ENCODE peak calls at places on chromosomes 3 and 15, in eight cellular contexts. H is ovary, M is A549, P is K562, K is SK-N-SH, X is HepG2, B is suprapubic skin, N is sigmoid colon. U is an unnamed sample. For H3K4me1, the result is how much of the 10 kb centered on the place peaks cover.

GRCh38 chr15:68559342-68560310 is 19.2 kb upstream of the CORO2B start:
- DNase-seq in H (peak), M (peak), P (peak), K (peak), X (peak), B (peak), N (peak), U (peak)

GRCh38 chr3:188531210-188531609 is 377.3 kb downstream of the LPP start:
- DNase-seq in H (no peak), M (no peak), P (no peak), K (no peak), X (peak), B (no peak), N (no peak), U (no peak)

GRCh38 chr3:159733194-159733860 is 255.3 kb upstream of the IL12A start:
- DNase-seq in H (no peak), M (no peak), P (no peak), K (no peak), X (no peak), B (no peak), N (no peak), U (no peak)

GRCh38 chr3:29026301-29026700 is 254.6 kb upstream of the RBMS3 start:
- DNase-seq in H (no peak), M (no peak), P (no peak), K (no peak), X (no peak), B (no peak), N (no peak), U (no peak)

GRCh38 chr15:90266061-90266431 is 574 bp downstream of the NGRN start:
- DNase-seq in H (peak), M (peak), P (no peak), K (peak), X (no peak), B (no peak), N (peak), U (peak)

GRCh38 chr3:56858331-56858730 is 56.6 kb upstream of the ARHGEF3 start:
- DNase-seq in H (no peak), M (no peak), P (no peak), K (no peak), X (peak), B (no peak), N (no peak), U (no peak)

GRCh38 chr3:184227481-184227935 is 1.9 kb upstream of the VWA5B2 start:
- DNase-seq in H (no peak), M (peak), P (peak), K (peak), X (peak), B (no peak), N (no peak), U (no peak)

GRCh38 chr15:76418352-76419140 is 82.0 kb downstream of the ISL2 start:
- DNase-seq in H (no peak), M (no peak), P (no peak), K (no peak), X (no peak), B (no peak), N (no peak), U (no peak)

GRCh38 chr3:143360244-143360643 is 240.7 kb downstream of the CHST2 start:
- DNase-seq in H (no peak), M (no peak), P (no peak), K (no peak), X (no peak), B (no peak), N (no peak), U (no peak)

GRCh38 chr3:64892664-64893309 is 205.0 kb upstream of the ADAMTS9 start:
- DNase-seq in H (no peak), M (no peak), P (peak), K (no peak), X (no peak), B (no peak), N (no peak), U (no peak)

GRCh38 chr3:64888165-64888564 is 200.4 kb upstream of the ADAMTS9 start:
- DNase-seq in H (no peak), M (no peak), P (no peak), K (no peak), X (no peak), B (no peak), N (no peak), U (no peak)

GRCh38 chr3:64890466-64890865 is 202.7 kb upstream of the ADAMTS9 start:
- DNase-seq in H (no peak), M (no peak), P (no peak), K (no peak), X (no peak), B (no peak), N (no peak), U (no peak)

GRCh38 chr3:64888840-64889239 is 201.0 kb upstream of the ADAMTS9 start:
- DNase-seq in H (no peak), M (no peak), P (no peak), K (no peak), X (no peak), B (no peak), N (no peak), U (no peak)

DNA sequence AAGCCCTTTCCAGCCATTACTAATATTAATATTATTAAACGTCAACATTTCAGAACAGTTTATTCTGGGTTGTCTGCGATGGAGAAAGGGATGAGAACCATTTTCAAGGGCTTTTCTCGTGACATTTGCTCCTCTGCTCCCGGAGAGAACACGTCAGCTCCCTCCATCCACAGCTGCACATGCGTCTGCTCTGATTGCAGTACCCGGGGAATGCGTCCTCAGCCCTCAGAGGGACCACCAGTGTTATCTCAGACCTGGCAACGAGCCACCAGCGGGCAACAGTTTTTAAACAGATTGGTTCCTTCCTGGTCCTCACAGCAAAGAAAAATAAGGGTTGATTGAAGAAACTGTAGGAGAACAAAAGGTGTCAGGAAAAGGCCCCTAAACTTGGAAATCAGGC is 202.2 kb upstream of the ADAMTS9 start:
- DNase-seq in H (peak), M (no peak), P (no peak), K (peak), X (no peak), B (no peak), N (peak), U (no peak)
- TF ChIP-seq EP300 in H (no peak), M (no peak), P (no peak), K (no peak), X (no peak), B (no peak), N (no peak), U (peak)

GRCh38 chr3:153161714-153162512 is at the start of gene RAP2B:
- DNase-seq in H (peak), M (peak), P (peak), K (peak), X (peak), B (peak), N (peak), U (peak)

GRCh38 chr3:153160451-153161137 is 1.4 kb upstream of the RAP2B start:
- DNase-seq in H (peak), M (peak), P (peak), K (peak), X (peak), B (peak), N (peak), U (peak)

GRCh38 chr3:153159771-153160397 is 2.1 kb upstream of the RAP2B start:
- DNase-seq in H (no peak), M (no peak), P (no peak), K (no peak), X (no peak), B (no peak), N (no peak), U (no peak)

GRCh38 chr3:153162513-153163348 is 705 bp downstream of the RAP2B start:
- DNase-seq in H (peak), M (no peak), P (no peak), K (peak), X (no peak), B (peak), N (peak), U (no peak)

GRCh38 chr3:153161138-153161713 is 800 bp upstream of the RAP2B start:
- DNase-seq in H (peak), M (peak), P (peak), K (peak), X (peak), B (peak), N (peak), U (peak)
- H3K4me1 ChIP-seq in H (under half), M (under half), P (under half), K (under half), X (half or more), B (under half), N (under half), U (under half)

GRCh38 chr3:123984350-123984749 is 7.6 kb downstream of the ROPN1 start:
- DNase-seq in H (no peak), M (no peak), P (no peak), K (no peak), X (no peak), B (no peak), N (no peak), U (no peak)
- H3K4me3 ChIP-seq in H (no peak), M (no peak), P (no peak), K (no peak), X (no peak), B (no peak), N (no peak), U (no peak)

DNA sequence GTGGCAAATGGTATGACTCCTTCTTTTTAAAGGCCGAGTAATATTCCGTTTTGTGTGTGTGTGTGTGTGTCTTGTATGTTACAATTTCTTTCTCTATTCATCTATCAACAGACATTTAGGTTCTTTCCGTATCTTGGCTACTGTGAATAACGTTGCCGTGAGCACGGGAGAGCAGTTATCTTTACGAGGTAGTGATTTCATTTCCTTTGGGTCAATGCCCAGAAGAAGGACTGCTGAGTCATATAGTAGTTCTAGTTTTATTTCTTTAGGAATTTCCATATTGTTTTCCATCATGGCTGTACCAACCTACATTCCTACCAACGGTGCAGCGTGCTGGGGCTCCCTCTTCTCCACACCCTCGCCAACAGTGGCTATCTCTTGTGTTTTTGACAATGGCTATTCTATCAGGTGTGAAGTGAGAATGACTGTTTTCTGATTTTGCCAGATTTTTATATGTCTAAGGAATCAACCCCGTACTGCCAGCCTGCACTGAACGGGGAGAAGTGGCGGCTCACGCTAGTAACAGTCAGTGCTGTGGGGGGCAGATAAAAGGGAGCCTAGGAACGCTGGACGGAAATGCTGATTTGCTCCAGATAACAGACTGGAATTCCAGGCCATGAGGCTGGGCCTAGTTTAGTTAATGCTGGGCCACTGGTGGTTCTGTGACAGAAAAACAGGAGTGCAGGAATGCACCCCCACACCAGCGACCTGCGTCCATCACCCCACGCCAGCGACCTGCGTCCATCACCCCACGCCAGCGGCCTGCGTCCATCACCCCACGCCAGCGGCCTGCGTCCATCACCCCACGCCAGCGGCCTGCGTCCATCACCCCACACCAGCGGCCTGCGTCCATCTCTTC is 168.1 kb downstream of the XXYLT1 start:
- DNase-seq in H (no peak), M (peak), P (no peak), K (no peak), X (no peak), B (no peak), N (peak), U (peak)
- TF ChIP-seq EP300 in H (no peak), M (no peak), P (peak), K (peak), X (no peak), B (no peak), N (no peak), U (no peak)

DNA sequence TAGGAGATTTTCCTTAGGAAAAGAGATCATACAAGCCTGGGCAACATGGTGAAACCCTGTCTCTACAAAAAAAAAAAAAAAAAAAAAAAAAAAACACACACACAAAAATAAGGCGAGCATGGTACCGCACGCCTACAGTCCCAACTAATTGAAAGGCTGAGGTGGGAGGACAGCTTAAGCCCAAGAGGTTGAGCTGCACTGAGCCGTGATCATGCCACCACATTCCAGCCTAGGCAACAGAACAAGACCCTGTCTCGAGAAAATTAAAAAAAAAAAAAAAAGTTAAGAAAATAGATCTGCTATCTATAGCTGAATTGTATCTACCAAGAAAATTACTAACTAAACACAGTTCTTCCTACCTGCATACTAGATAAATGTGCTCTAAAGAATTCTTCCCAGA is 7.1 kb downstream of the MSL2 start:
- DNase-seq in H (no peak), M (no peak), P (no peak), K (no peak), X (no peak), B (no peak), N (no peak), U (no peak)
- H3K4me1 ChIP-seq in H (under half), M (under half), P (under half), K (under half), X (half or more), B (half or more), N (half or more), U (under half)

U was measured in tibial nerve.